ENCODE peak calls at places on chromosomes 12 and 14, in six cellular contexts. O is mucosa of descending colon; D is stimulated activated CD4-positive, alpha-beta T cell treated with anti-CD3 and anti-CD28 coated beads, Interleukin-1b, Interleukin-23, amount 100 ng/mL, for 24 hours; G is left cardiac atrium; J is GM23248; U is epithelial cell of esophagus. P is an unnamed sample.

GRCh38 chr12:108568653-108569154 is 6.3 kb downstream of the ISCU start:
- DNase-seq in J (no peak), D (peak), G (no peak), O (no peak), U (no peak), P (peak)

GRCh38 chr12:121845699-121846098 is 13.0 kb downstream of the HPD start:
- DNase-seq in U (no peak), G (no peak), J (no peak), O (no peak), D (no peak), P (no peak)

GRCh38 chr12:2451497-2451896 is 343.3 kb upstream of the FKBP4 start:
- DNase-seq in J (no peak), U (no peak), G (no peak), O (no peak), D (no peak), P (no peak)

GRCh38 chr14:72745991-72746980 is 147.6 kb downstream of the DPF3 start:
- DNase-seq in D (no peak), O (no peak), J (peak), G (no peak), U (peak), P (no peak)

GRCh38 chr12:75852143-75852542 is 179.4 kb downstream of the PHLDA1 start:
- DNase-seq in J (peak), D (no peak), G (no peak), O (no peak), U (peak), P (no peak)

GRCh38 chr12:108629824-108630476 is 3.7 kb downstream of the SELPLG start:
- DNase-seq in U (peak), D (no peak), J (peak), G (peak), O (no peak), P (peak)

GRCh38 chr12:93896427-93896826 is 219.3 kb downstream of the CRADD start:
- DNase-seq in G (no peak), J (peak), D (no peak), U (no peak), O (no peak), P (no peak)

GRCh38 chr12:48351022-48351708 is 446 bp upstream of the ZNF641 start:
- DNase-seq in J (peak), D (no peak), O (no peak), G (peak), U (peak), P (no peak)

GRCh38 chr12:58302487-58303011 is 361.2 kb downstream of the ATP23 start:
- DNase-seq in O (no peak), G (no peak), U (peak), J (no peak), D (no peak), P (no peak)

GRCh38 chr12:52198454-52199215 is 6.8 kb upstream of the KRT80 start:
- DNase-seq in O (peak), J (no peak), G (no peak), D (no peak), U (no peak), P (no peak)

GRCh38 chr12:72057330-72057911 is 118.8 kb downstream of the TPH2 start:
- DNase-seq in U (peak), G (no peak), D (no peak), J (no peak), O (no peak), P (no peak)

GRCh38 chr12:88247241-88247643 is 105.1 kb downstream of the TMTC3 start:
- DNase-seq in J (peak), U (peak), D (no peak), G (no peak), O (no peak), P (no peak)

GRCh38 chr14:78875031-78875430 is 704.9 kb downstream of the NRXN3 start:
- DNase-seq in G (no peak), D (no peak), U (no peak), J (no peak), O (no peak), P (no peak)

GRCh38 chr14:96086032-96086431 is 46.9 kb downstream of the C14orf132 start:
- DNase-seq in J (peak), O (no peak), U (peak), D (no peak), G (no peak), P (no peak)

GRCh38 chr12:30286345-30286926 is 409.2 kb downstream of the IPO8 start:
- DNase-seq in G (no peak), U (peak), J (peak), D (no peak), O (no peak), P (no peak)

GRCh38 chr14:101963052-101963451 is 1.3 kb upstream of the DYNC1H1 start:
- DNase-seq in O (no peak), U (no peak), D (no peak), J (no peak), G (no peak), P (no peak)

GRCh38 chr12:124535066-124535740 is 32.2 kb downstream of the NCOR2 start:
- DNase-seq in U (no peak), J (no peak), D (no peak), G (no peak), O (no peak), P (no peak)

GRCh38 chr14:100840286-100840685 is 14.4 kb downstream of the MEG3 start:
- DNase-seq in J (no peak), D (no peak), G (no peak), O (no peak), U (no peak), P (no peak)

GRCh38 chr14:33393895-33394405 is 455.3 kb downstream of the NPAS3 start:
- DNase-seq in D (no peak), U (no peak), G (no peak), O (no peak), J (no peak), P (no peak)

GRCh38 chr12:107511292-107511691 is 174.3 kb upstream of the PWP1 start:
- DNase-seq in G (no peak), U (no peak), J (peak), O (no peak), D (no peak), P (no peak)

GRCh38 chr12:93243689-93244513 is 133.8 kb upstream of the NUDT4 start:
- DNase-seq in D (no peak), J (peak), U (peak), G (no peak), O (no peak), P (no peak)

GRCh38 chr14:34465069-34465859 is 3.2 kb upstream of the SPTSSA start:
- DNase-seq in G (no peak), D (no peak), U (peak), J (peak), O (no peak), P (no peak)

GRCh38 chr12:12461281-12461922 is 101.3 kb downstream of the DUSP16 start:
- DNase-seq in U (no peak), D (no peak), J (no peak), O (no peak), G (no peak), P (peak)

GRCh38 chr12:113119980-113120669 is 15.4 kb downstream of the RASAL1 start:
- DNase-seq in D (no peak), O (no peak), G (no peak), J (no peak), U (no peak), P (no peak)

GRCh38 chr12:42575717-42576116 is 13.8 kb downstream of the PRICKLE1 start:
- DNase-seq in U (no peak), D (no peak), O (no peak), G (no peak), J (no peak), P (no peak)

GRCh38 chr12:127239781-127240180 is 1027.2 kb upstream of the TMEM132C start:
- DNase-seq in G (no peak), U (no peak), J (no peak), D (no peak), O (no peak), P (no peak)

P was measured in T-helper 2 cell treated with Interferon-gamma antibody and Interleukin-4, amounts not matched to agents 5 μg/mL and 100 μg/mL, for 36 hours.